ENCODE peak calls at places on chromosomes 13 and 19, in six cellular contexts. S is activated CD4-positive, alpha-beta T cell treated with anti-CD3 and anti-CD28 coated beads, Interleukin-2, amount 50 U/mL, for 24 hours; Y is NCI-H1436 treated with DMSO at 0.1 percent for 48 hours; O is fibroblast of the aortic adventitia; A is NCI-H345; K is fibroblast of mammary gland. M is an unnamed sample.

GRCh38 chr19:1087813-1088418 is 7.3 kb downstream of the POLR2E start:
- DNase-seq in K (no peak), S (no peak), A (no peak), Y (no peak), O (no peak), M (peak; percentile 30)

GRCh38 chr13:71217827-71218226 is 649.2 kb downstream of the DACH1 start:
- DNase-seq in K (no peak), Y (no peak), S (no peak), O (no peak), A (no peak), M (no peak)

GRCh38 chr19:43902399-43902798 is 32.7 kb downstream of the ZNF45 start:
- DNase-seq in A (no peak), Y (no peak), O (no peak), K (no peak), S (no peak), M (no peak)

GRCh38 chr19:30386551-30387143 is 14.5 kb downstream of the ZNF536 start:
- DNase-seq in O (no peak), S (no peak), K (no peak), Y (no peak), A (no peak), M (no peak)

GRCh38 chr13:74104661-74105275 is 29.4 kb downstream of the KLF12 start:
- DNase-seq in O (no peak), S (no peak), A (no peak), Y (no peak), K (no peak), M (no peak)

GRCh38 chr19:51020988-51021651 is 1.6 kb upstream of the KLK10 start:
- DNase-seq in Y (peak; percentile 66), A (peak; percentile 33), S (no peak), K (peak; percentile 58), O (peak; percentile 63), M (no peak)

GRCh38 chr19:14446336-14447036 is 13.4 kb downstream of the PKN1 start:
- DNase-seq in A (no peak), K (no peak), Y (no peak), O (no peak), S (no peak), M (no peak)

GRCh38 chr19:13153627-13154240 is 3.5 kb downstream of the IER2 start:
- DNase-seq in A (no peak), O (peak; percentile 44), Y (no peak), K (no peak), S (no peak), M (no peak)

GRCh38 chr19:45468159-45468651 is 409 bp downstream of the FOSB start:
- DNase-seq in K (no peak), S (no peak), Y (no peak), A (no peak), O (no peak), M (no peak)

GRCh38 chr13:98507060-98507797 is 69.7 kb downstream of the STK24 start:
- DNase-seq in O (peak; percentile 87), Y (peak; percentile 19), A (peak; percentile 88), S (no peak), K (peak; percentile 27), M (no peak)

GRCh38 chr13:99876651-99877050 is 94.9 kb downstream of the ZIC5 start:
- DNase-seq in Y (no peak), S (no peak), O (no peak), K (no peak), A (no peak), M (no peak)

GRCh38 chr19:14091885-14092462 is 1.4 kb upstream of the SAMD1 start:
- DNase-seq in K (no peak), O (no peak), S (no peak), A (no peak), Y (no peak), M (no peak)

GRCh38 chr19:38971672-38972071 is 3.9 kb downstream of the FBXO17 start:
- DNase-seq in S (no peak), Y (no peak), A (no peak), K (peak; percentile 19), O (no peak), M (no peak)

GRCh38 chr13:61144301-61144700 is 271.3 kb downstream of the PCDH20 start:
- DNase-seq in K (no peak), O (no peak), Y (no peak), A (no peak), S (no peak), M (no peak)

GRCh38 chr19:15072930-15073647 is 8.9 kb upstream of the OR1I1 start:
- DNase-seq in A (no peak), Y (no peak), K (no peak), O (no peak), S (no peak), M (no peak)

GRCh38 chr13:76754414-76754813 is 131.8 kb downstream of the KCTD12 start:
- DNase-seq in K (peak; percentile 30), S (no peak), A (no peak), Y (no peak), O (peak; percentile 79), M (no peak)

GRCh38 chr13:32663660-32664059 is 77.4 kb downstream of the PDS5B start:
- DNase-seq in S (no peak), K (no peak), O (no peak), A (peak; percentile 10), Y (no peak), M (no peak)

GRCh38 chr13:30058429-30058828 is 208.0 kb upstream of the UBL3 start:
- DNase-seq in A (no peak), Y (no peak), K (no peak), O (no peak), S (no peak), M (no peak)

GRCh38 chr19:47582320-47582909 is 9.5 kb upstream of the ZNF541 start:
- DNase-seq in Y (no peak), S (no peak), K (peak; percentile 36), A (no peak), O (peak; percentile 98), M (no peak)

GRCh38 chr13:89936256-89936655 is 1411.2 kb upstream of the MIR17HG start:
- DNase-seq in A (no peak), S (no peak), O (no peak), Y (no peak), K (no peak), M (no peak)

GRCh38 chr13:98785968-98786367 is 33.5 kb upstream of the SLC15A1 start:
- DNase-seq in A (no peak), K (no peak), Y (no peak), O (no peak), S (no peak), M (no peak)

GRCh38 chr13:112723771-112724170 is 33.9 kb downstream of the ATP11A start:
- DNase-seq in O (no peak), K (no peak), A (no peak), Y (no peak), S (no peak), M (no peak)

GRCh38 chr13:27730191-27730590 is 62.1 kb upstream of the GSX1 start:
- DNase-seq in O (no peak), Y (no peak), A (no peak), S (no peak), K (no peak), M (no peak)

GRCh38 chr19:16248380-16249023 is 50.8 kb downstream of the AP1M1 start:
- DNase-seq in O (no peak), Y (no peak), A (no peak), S (no peak), K (no peak), M (no peak)

GRCh38 chr19:34459614-34460013 is 21.9 kb upstream of the WTIP start:
- DNase-seq in A (no peak), O (no peak), Y (no peak), K (no peak), S (no peak), M (no peak)

GRCh38 chr13:78679329-78679728 is 20.4 kb upstream of the OBI1 start:
- DNase-seq in S (no peak), Y (no peak), O (no peak), A (no peak), K (no peak), M (no peak)

GRCh38 chr13:30224732-30225131 is 82.6 kb downstream of the KATNAL1 start:
- DNase-seq in O (peak; percentile 47), A (no peak), Y (no peak), K (peak; percentile 44), S (peak; percentile 3), M (no peak)

GRCh38 chr19:1355974-1356865 is 27.5 kb upstream of the NDUFS7 start:
- DNase-seq in K (peak; percentile 44), Y (no peak), O (peak; percentile 52), S (no peak), A (no peak), M (no peak)

GRCh38 chr19:14149011-14149410 is 12.6 kb upstream of the ASF1B start:
- DNase-seq in S (no peak), Y (no peak), K (no peak), O (no peak), A (no peak), M (no peak)

GRCh38 chr13:52353116-52353718 is 52.8 kb downstream of the THSD1 start:
- DNase-seq in S (no peak), A (no peak), Y (no peak), O (peak; percentile 93), K (peak; percentile 77), M (no peak)

GRCh38 chr13:106570354-106570822 is 2.5 kb upstream of the ARGLU1 start:
- DNase-seq in O (peak; percentile 68), A (no peak), Y (no peak), S (peak; percentile 54), K (peak; percentile 81), M (no peak)

GRCh38 chr13:87084192-87084591 is 587.0 kb upstream of the SLITRK5 start:
- DNase-seq in Y (no peak), K (no peak), A (no peak), O (no peak), S (no peak), M (no peak)

GRCh38 chr19:29188289-29188688 is 24.7 kb downstream of the UQCRFS1 start:
- DNase-seq in S (no peak), A (no peak), O (no peak), K (no peak), Y (no peak), M (no peak)

GRCh38 chr19:45440873-45441654 is 17.3 kb upstream of the ERCC1 start:
- DNase-seq in S (no peak), K (peak; percentile 37), A (no peak), O (no peak), Y (no peak), M (no peak)

GRCh38 chr19:17075860-17076538 is 422 bp downstream of the MYO9B start:
- DNase-seq in A (no peak), O (no peak), K (peak; percentile 14), S (no peak), Y (no peak), M (no peak)

GRCh38 chr19:29665826-29666633 is 769 bp downstream of the PLEKHF1 start:
- DNase-seq in Y (no peak), K (peak; percentile 85), S (no peak), A (no peak), O (peak; percentile 87), M (no peak)

GRCh38 chr19:50719566-50719965 is at the start of gene SHANK1:
- DNase-seq in Y (no peak), A (no peak), K (no peak), S (no peak), O (no peak), M (no peak)

GRCh38 chr13:65784088-65784816 is 1445.9 kb downstream of the PCDH9 start:
- DNase-seq in Y (no peak), S (no peak), O (no peak), A (no peak), K (no peak), M (no peak)

GRCh38 chr19:57466489-57466888 is 9.5 kb upstream of the VN1R1 start:
- DNase-seq in Y (no peak), K (no peak), S (no peak), O (no peak), A (no peak), M (no peak)

M was measured in C1 segment of cervical spinal cord.